ENCODE peak calls at places on chromosomes 7 and 10, in five cellular contexts. W is psoas muscle; D is GM23338; Y is CD8-positive, alpha-beta memory T cell; R is adrenal gland. S is an unnamed sample.
A peak's percentile ranks its signal among the peaks of the same experiment; 100 is the strongest.

GRCh38 chr7:94439893-94440381 is 45.2 kb downstream of the COL1A2 start:
- DNase-seq in W (no peak), D (no peak), Y (no peak), R (no peak), S (no peak)

GRCh38 chr10:66827353-66827752 is 98.5 kb upstream of the LRRTM3 start:
- DNase-seq in W (no peak), D (no peak), Y (no peak), R (no peak), S (no peak)

GRCh38 chr7:76047305-76047810 is 442 bp downstream of the STYXL1 start:
- DNase-seq in W (no peak), D (no peak), Y (no peak), R (peak; percentile 47), S (no peak)

GRCh38 chr7:90298145-90299038 is 22.7 kb downstream of the FAM237B start:
- DNase-seq in W (no peak), D (peak; percentile 60), Y (no peak), R (no peak), S (no peak)

GRCh38 chr10:59587083-59587755 is 122.4 kb downstream of the SLC16A9 start:
- DNase-seq in W (no peak), D (no peak), Y (no peak), R (peak; percentile 34), S (no peak)

GRCh38 chr10:50224330-50224952 is 26.9 kb downstream of the ASAH2 start:
- DNase-seq in W (no peak), D (peak; percentile 78), Y (no peak), R (peak; percentile 25), S (peak; percentile 33)

GRCh38 chr7:77199008-77199966 is at the start of gene FGL2:
- DNase-seq in W (peak; percentile 52), D (peak; percentile 62), Y (peak; percentile 57), R (peak; percentile 55), S (peak; percentile 67)

GRCh38 chr7:129914536-129915272 is 38.1 kb downstream of the UBE2H start:
- DNase-seq in W (no peak), D (no peak), Y (no peak), R (no peak), S (no peak)

GRCh38 chr7:150428671-150429451 is 21.6 kb upstream of the GIMAP8 start:
- DNase-seq in W (no peak), D (peak; percentile 41), Y (no peak), R (peak; percentile 88), S (peak; percentile 46)

GRCh38 chr10:14244801-14245211 is 85.9 kb downstream of the FRMD4A start:
- DNase-seq in W (no peak), D (no peak), Y (no peak), R (no peak), S (no peak)

GRCh38 chr10:42836771-42837468 is 54.3 kb downstream of the BMS1 start:
- DNase-seq in W (no peak), D (peak; percentile 62), Y (no peak), R (no peak), S (peak; percentile 54)

GRCh38 chr7:157016352-157017041 is 6.0 kb upstream of the MNX1 start:
- DNase-seq in W (no peak), D (peak; percentile 82), Y (no peak), R (no peak), S (no peak)

GRCh38 chr7:157013602-157014549 is 3.4 kb upstream of the MNX1 start:
- DNase-seq in W (no peak), D (peak; percentile 81), Y (no peak), R (no peak), S (no peak)

GRCh38 chr7:157013101-157013500 is 2.6 kb upstream of the MNX1 start:
- DNase-seq in W (no peak), D (no peak), Y (no peak), R (no peak), S (no peak)

GRCh38 chr7:157016024-157016351 is 5.5 kb upstream of the MNX1 start:
- DNase-seq in W (no peak), D (no peak), Y (no peak), R (no peak), S (no peak)

GRCh38 chr7:157014635-157015555 is 4.4 kb upstream of the MNX1 start:
- DNase-seq in W (no peak), D (peak; percentile 63), Y (no peak), R (no peak), S (no peak)
- H3K4me1 ChIP-seq in W (peaks cover 14% of the 10 kb centered on the region), D (peaks cover 74% of the 10 kb centered on the region), Y (peaks cover 9% of the 10 kb centered on the region), R (no peaks in the 10 kb centered on the region), S (peaks cover 13% of the 10 kb centered on the region)

DNA sequence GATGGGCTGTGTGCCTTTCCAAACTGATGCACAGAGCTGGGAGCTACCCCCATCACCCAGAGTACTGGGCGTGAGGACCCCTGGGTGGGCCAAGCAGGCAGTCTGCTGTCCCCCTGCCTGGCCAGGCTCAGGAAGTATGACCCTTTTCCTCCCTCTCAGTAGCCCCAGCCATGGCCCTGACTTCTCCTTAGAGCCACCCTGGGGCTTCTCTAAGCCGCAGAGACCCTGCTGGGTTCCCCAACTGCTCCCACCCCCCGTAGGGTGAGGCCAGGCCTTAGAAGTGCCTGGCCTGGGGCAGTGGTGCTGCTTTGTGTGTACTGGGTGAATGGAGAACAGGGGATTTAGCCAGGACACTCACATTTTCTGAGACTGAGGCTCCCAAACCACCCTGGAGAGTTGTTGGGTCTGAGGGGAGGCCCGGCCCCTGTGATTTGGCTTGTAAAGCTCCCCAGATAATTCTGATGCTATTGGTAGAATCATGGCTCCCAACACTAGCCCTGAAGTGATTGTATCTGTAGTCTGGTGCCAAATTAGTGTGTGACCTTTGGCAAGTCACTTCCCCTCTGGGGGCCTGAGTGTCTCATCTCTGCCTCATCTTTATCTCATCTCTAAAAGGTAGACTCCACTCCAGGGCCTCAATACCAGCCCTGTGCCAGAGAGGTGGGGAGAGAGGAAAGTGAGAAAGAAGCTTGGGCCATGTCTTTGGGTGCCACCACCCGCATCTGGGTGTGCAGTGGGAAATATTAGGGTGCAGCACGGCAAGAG is 99.7 kb upstream of the PPIF start:
- DNase-seq in W (no peak), D (no peak), Y (no peak), R (no peak), S (no peak)
- H3K4me1 ChIP-seq in W (peaks cover 57% of the 10 kb centered on the region), D (no peaks in the 10 kb centered on the region), Y (peaks cover 66% of the 10 kb centered on the region), R (peaks cover 65% of the 10 kb centered on the region), S (peaks cover 30% of the 10 kb centered on the region)

GRCh38 chr7:133054167-133054840 is 27.6 kb downstream of the CHCHD3 start:
- DNase-seq in W (no peak), D (no peak), Y (no peak), R (no peak), S (no peak)
- H3K4me1 ChIP-seq in W (peaks cover 59% of the 10 kb centered on the region), D (peaks cover 39% of the 10 kb centered on the region), Y (no peaks in the 10 kb centered on the region), R (peaks cover 49% of the 10 kb centered on the region), S (peaks cover 12% of the 10 kb centered on the region)

GRCh38 chr10:20871970-20872369 is 25.1 kb downstream of the NEBL start:
- DNase-seq in W (no peak), D (peak; percentile 22), Y (no peak), R (no peak), S (no peak)

GRCh38 chr10:20874261-20874660 is 22.9 kb downstream of the NEBL start:
- DNase-seq in W (no peak), D (no peak), Y (no peak), R (no peak), S (no peak)

GRCh38 chr10:20870839-20871238 is 26.3 kb downstream of the NEBL start:
- DNase-seq in W (no peak), D (no peak), Y (no peak), R (no peak), S (no peak)
- H3K4me1 ChIP-seq in W (no peaks in the 10 kb centered on the region), D (peaks cover 7% of the 10 kb centered on the region), Y (no peaks in the 10 kb centered on the region), R (no peaks in the 10 kb centered on the region), S (no peaks in the 10 kb centered on the region)

DNA sequence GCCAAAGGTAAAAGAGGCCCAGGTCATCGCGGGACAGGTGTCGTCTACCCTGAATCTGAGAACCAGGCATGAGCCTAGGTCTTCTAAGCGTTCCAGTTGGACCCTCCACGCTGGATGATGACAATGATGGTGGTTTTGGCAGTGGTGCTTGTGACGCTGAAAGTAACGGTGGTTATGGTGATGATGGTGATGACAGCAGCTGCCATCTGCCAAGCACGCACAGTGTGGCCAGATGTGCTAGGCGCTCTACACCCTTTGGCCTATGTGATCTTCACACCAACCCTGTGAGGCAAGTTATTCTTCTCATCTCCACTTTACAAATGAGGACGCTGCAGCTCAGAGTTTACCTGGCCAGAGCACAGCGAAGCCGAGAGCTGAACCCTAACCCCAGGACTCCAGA is 93.9 kb downstream of the FAM53B start:
- DNase-seq in W (no peak), D (no peak), Y (peak; percentile 81), R (no peak), S (no peak)
- H3K4me1 ChIP-seq in W (peaks cover 85% of the 10 kb centered on the region), D (peaks cover 13% of the 10 kb centered on the region), Y (peaks cover 100% of the 10 kb centered on the region), R (peaks cover 91% of the 10 kb centered on the region), S (peaks cover 60% of the 10 kb centered on the region)

GRCh38 chr7:55065511-55066229 is 46.9 kb downstream of the EGFR start:
- DNase-seq in W (no peak), D (peak; percentile 56), Y (no peak), R (peak; percentile 60), S (no peak)

GRCh38 chr7:55066938-55067337 is 48.1 kb downstream of the EGFR start:
- DNase-seq in W (no peak), D (no peak), Y (no peak), R (no peak), S (no peak)

GRCh38 chr7:55065079-55065478 is 46.3 kb downstream of the EGFR start:
- DNase-seq in W (peak; percentile 59), D (no peak), Y (no peak), R (peak; percentile 66), S (peak; percentile 51)

GRCh38 chr7:55067748-55068147 is 48.9 kb downstream of the EGFR start:
- DNase-seq in W (no peak), D (no peak), Y (no peak), R (no peak), S (no peak)

GRCh38 chr7:55066479-55066878 is 47.7 kb downstream of the EGFR start:
- DNase-seq in W (no peak), D (peak; percentile 46), Y (no peak), R (no peak), S (no peak)
- H3K4me1 ChIP-seq in W (peaks cover 50% of the 10 kb centered on the region), D (peaks cover 19% of the 10 kb centered on the region), Y (no peaks in the 10 kb centered on the region), R (peaks cover 32% of the 10 kb centered on the region), S (peaks cover 23% of the 10 kb centered on the region)

DNA sequence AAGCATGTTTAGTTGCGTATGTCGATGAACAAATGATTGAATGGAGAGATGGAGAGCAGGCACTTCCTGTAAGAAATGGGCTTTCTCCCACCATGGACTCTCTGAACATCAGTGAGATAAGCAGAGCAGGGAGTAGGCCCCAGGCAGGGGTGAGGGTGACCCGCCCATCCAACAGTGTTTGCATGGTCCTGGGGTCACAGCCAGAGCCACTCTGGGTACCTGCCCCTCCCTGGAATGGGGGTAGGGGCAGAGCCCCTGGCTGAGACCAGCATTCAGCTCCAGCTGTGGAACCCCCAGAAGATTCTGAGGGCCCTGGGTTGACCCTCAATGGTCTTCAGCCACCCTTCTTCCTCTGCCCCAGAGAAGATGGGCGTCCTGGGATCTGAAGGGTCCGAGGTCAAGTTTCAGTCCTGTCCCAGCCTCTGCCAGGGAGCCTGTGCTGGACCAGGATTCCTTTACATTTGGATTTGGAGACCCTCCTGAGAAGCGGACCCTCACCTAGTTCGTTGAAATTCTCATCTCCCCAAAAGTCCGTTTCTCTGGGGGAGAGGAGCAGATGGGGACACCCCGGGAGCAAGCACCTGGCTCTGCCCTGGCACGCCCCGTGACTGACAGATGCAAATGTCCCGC is 2.4 kb upstream of the FGF8 start:
- DNase-seq in W (no peak), D (no peak), Y (peak; percentile 41), R (no peak), S (no peak)
- H3K4me1 ChIP-seq in W (peaks cover 25% of the 10 kb centered on the region), D (peaks cover 66% of the 10 kb centered on the region), Y (peaks cover 48% of the 10 kb centered on the region), R (peaks cover 34% of the 10 kb centered on the region), S (peaks cover 32% of the 10 kb centered on the region)